ENCODE peak calls at places on chromosomes 7 and 10, in seven cellular contexts. I, G, X, W, R, J and H are unnamed samples.

GRCh38 chr10:32963102-32963501 is 5.1 kb upstream of the ITGB1 start:
- DNase-seq in I (no peak), X (no peak), W (no peak), R (peak), G (no peak), J (no peak), H (no peak)

GRCh38 chr10:102131286-102132170 is 1.3 kb upstream of the PPRC1 start:
- DNase-seq in X (no peak), J (no peak), W (no peak), I (no peak), R (no peak), G (no peak), H (no peak)

GRCh38 chr10:119251315-119251708 is 43.9 kb downstream of the GRK5 start:
- DNase-seq in J (no peak), G (no peak), W (no peak), I (no peak), R (peak), X (no peak), H (no peak)

GRCh38 chr10:68346774-68347173 is 14.0 kb upstream of the PBLD start:
- DNase-seq in W (no peak), J (no peak), R (no peak), X (no peak), G (no peak), I (no peak), H (no peak)

GRCh38 chr10:79072994-79073654 is 4.4 kb downstream of the ZMIZ1 start:
- DNase-seq in G (no peak), W (no peak), I (no peak), R (no peak), J (no peak), X (no peak), H (no peak)

GRCh38 chr10:119132521-119133345 is 28.8 kb downstream of the DENND10 start:
- DNase-seq in J (no peak), X (no peak), W (no peak), G (no peak), I (no peak), R (no peak), H (no peak)

GRCh38 chr7:27174077-27175004 is at the start of gene HOXA10:
- DNase-seq in I (no peak), R (no peak), W (no peak), X (no peak), G (no peak), J (peak), H (no peak)

GRCh38 chr7:11182736-11183135 is 209.1 kb downstream of the PHF14 start:
- DNase-seq in I (no peak), W (no peak), R (no peak), J (no peak), X (no peak), G (no peak), H (no peak)

GRCh38 chr7:44449531-44449930 is 40.9 kb downstream of the NUDCD3 start:
- DNase-seq in W (no peak), J (no peak), I (no peak), R (peak), X (no peak), G (peak), H (no peak)

GRCh38 chr10:79103078-79103477 is 34.3 kb downstream of the ZMIZ1 start:
- DNase-seq in X (no peak), J (no peak), W (no peak), I (no peak), G (no peak), R (no peak), H (no peak)

GRCh38 chr10:71621783-71622526 is 97.6 kb downstream of the C10orf105 start:
- DNase-seq in I (no peak), X (no peak), R (peak), W (no peak), G (peak), J (peak), H (no peak)

GRCh38 chr10:95688648-95689047 is 5.1 kb downstream of the TCTN3 start:
- DNase-seq in R (no peak), G (peak), J (no peak), I (no peak), W (no peak), X (no peak), H (no peak)

GRCh38 chr7:114660007-114660406 is 245.4 kb downstream of the FOXP2 start:
- DNase-seq in R (no peak), J (no peak), W (no peak), X (no peak), I (no peak), G (no peak), H (no peak)

GRCh38 chr7:33425385-33425784 is 296.0 kb downstream of the BBS9 start:
- DNase-seq in X (no peak), J (no peak), G (no peak), W (no peak), R (peak), I (no peak), H (no peak)

GRCh38 chr7:33421384-33421783 is 292.0 kb downstream of the BBS9 start:
- DNase-seq in G (no peak), W (no peak), J (no peak), R (peak), I (no peak), X (no peak), H (no peak)

GRCh38 chr7:33420311-33420710 is 290.9 kb downstream of the BBS9 start:
- DNase-seq in G (no peak), J (no peak), X (no peak), W (no peak), I (no peak), R (no peak), H (no peak)

GRCh38 chr7:33422825-33423645 is 293.7 kb downstream of the BBS9 start:
- DNase-seq in J (no peak), X (no peak), W (no peak), G (no peak), R (no peak), I (no peak), H (no peak)

GRCh38 chr7:33423646-33424020 is 294.3 kb downstream of the BBS9 start:
- DNase-seq in G (peak), I (peak), R (peak), W (no peak), J (peak), X (no peak), H (no peak)
- TF ChIP-seq CTCF in G (peak), I (peak), R (peak), W (no peak), J (peak), X (no peak), H (no peak)

GRCh38 chr10:3827768-3828403 is 42.9 kb upstream of the KLF6 start:
- DNase-seq in I (no peak), X (no peak), J (no peak), G (no peak), R (no peak), W (no peak), H (no peak)

GRCh38 chr10:3828404-3829192 is 43.6 kb upstream of the KLF6 start:
- DNase-seq in I (peak), G (peak), J (no peak), X (no peak), R (peak), W (no peak), H (no peak)

GRCh38 chr10:3825244-3825643 is 40.2 kb upstream of the KLF6 start:
- DNase-seq in G (no peak), I (no peak), X (no peak), W (no peak), J (no peak), R (peak), H (no peak)

GRCh38 chr10:3827266-3827665 is 42.3 kb upstream of the KLF6 start:
- DNase-seq in J (peak), G (no peak), W (no peak), R (no peak), I (no peak), X (no peak), H (no peak)

DNA sequence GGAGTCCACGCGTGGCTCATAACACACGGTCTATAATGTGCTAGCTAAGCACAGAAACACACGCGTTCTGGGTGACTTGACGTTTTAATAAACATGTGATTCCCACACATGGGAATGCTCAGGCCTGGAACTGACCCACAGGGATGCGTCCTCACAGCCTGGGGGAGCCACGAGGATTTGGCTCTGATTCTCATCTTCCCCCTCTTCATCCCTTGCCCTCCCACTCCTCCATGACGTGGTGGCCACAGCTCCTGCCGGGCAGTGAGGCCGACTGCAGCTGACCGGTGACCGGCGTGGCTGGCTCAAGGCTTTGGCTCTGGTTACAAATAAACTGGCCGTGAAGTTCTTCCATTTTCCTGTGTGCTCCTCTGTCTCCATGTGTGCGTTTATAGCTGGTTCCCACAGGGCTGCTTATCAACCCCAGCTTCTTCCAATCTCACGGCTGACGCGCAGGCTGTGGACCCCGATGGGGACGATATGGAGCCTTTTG is 40.9 kb upstream of the KLF6 start:
- DNase-seq in J (no peak), I (no peak), G (no peak), X (no peak), W (no peak), R (no peak), H (no peak)
- H3K4me3 ChIP-seq in J (no peak), I (no peak), G (no peak), X (no peak), W (no peak), R (no peak), H (no peak)

DNA sequence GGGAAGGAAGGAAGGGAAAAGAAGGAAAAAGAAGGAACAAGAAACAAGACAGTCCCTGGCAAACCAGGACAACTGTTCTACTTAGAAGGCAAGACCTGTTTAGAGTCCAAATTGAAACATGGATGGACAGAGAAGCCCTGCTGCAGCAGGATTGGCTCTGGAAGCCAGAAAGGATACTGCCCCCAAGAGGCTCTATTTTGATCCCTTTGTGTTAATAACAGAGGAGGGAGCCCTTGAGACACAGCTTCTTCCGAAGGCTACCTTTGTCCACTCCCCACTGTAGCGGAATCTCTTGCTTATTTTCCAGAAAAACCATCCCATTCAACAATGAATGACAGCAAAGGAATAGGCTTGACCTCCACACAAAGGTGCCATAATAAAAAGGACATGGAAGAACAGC is 120.3 kb upstream of the FOXK1 start:
- DNase-seq in J (peak), X (no peak), R (no peak), W (no peak), I (no peak), G (no peak), H (no peak)
- TF ChIP-seq CTCF in J (peak), X (no peak), R (no peak), W (no peak), I (no peak), G (no peak), H (peak)

GRCh38 chr10:404991-405390 is 269.7 kb downstream of the ZMYND11 start:
- DNase-seq in X (no peak), W (no peak), R (no peak), I (no peak), J (no peak), G (no peak), H (no peak)
- H3K4me3 ChIP-seq in X (no peak), W (no peak), R (no peak), I (no peak), J (no peak), G (no peak), H (no peak)

GRCh38 chr7:75996476-75996875 is 2.1 kb upstream of the TMEM120A start:
- DNase-seq in R (no peak), X (no peak), J (no peak), G (no peak), I (no peak), W (no peak), H (no peak)

GRCh38 chr7:75993689-75994387 is 557 bp downstream of the TMEM120A start:
- DNase-seq in X (peak), R (peak), W (no peak), J (peak), G (no peak), I (no peak), H (peak)

GRCh38 chr7:75995996-75996395 is 1.6 kb upstream of the TMEM120A start:
- DNase-seq in I (no peak), J (no peak), W (no peak), R (no peak), G (no peak), X (no peak), H (no peak)

GRCh38 chr7:75995052-75995471 is 667 bp upstream of the TMEM120A start:
- DNase-seq in R (no peak), I (no peak), J (no peak), G (no peak), W (no peak), X (peak), H (no peak)

GRCh38 chr7:75994388-75995051 is at the start of gene TMEM120A:
- DNase-seq in G (peak), X (peak), I (peak), J (peak), R (peak), W (peak), H (peak)
- TF ChIP-seq CTCF in G (peak), X (peak), I (no peak), J (peak), R (no peak), W (peak), H (no peak)

GRCh38 chr7:39754326-39755120 is 131.2 kb downstream of the RALA start:
- DNase-seq in R (peak), W (no peak), X (no peak), I (no peak), J (peak), G (no peak), H (no peak)

GRCh38 chr7:39753823-39754325 is 130.5 kb downstream of the RALA start:
- DNase-seq in W (no peak), G (no peak), I (no peak), J (no peak), X (no peak), R (no peak), H (no peak)

GRCh38 chr7:39761435-39761834 is 138.1 kb downstream of the RALA start:
- DNase-seq in R (no peak), I (no peak), W (no peak), J (no peak), G (no peak), X (no peak), H (no peak)

GRCh38 chr7:39757604-39758003 is 134.2 kb downstream of the RALA start:
- DNase-seq in X (no peak), R (no peak), I (no peak), G (no peak), J (no peak), W (no peak), H (no peak)

GRCh38 chr7:39758234-39758970 is 135.0 kb downstream of the RALA start:
- DNase-seq in J (no peak), G (no peak), X (peak), W (no peak), R (no peak), I (no peak), H (no peak)
- H3K4me3 ChIP-seq in J (no peak), G (no peak), X (no peak), W (no peak), R (no peak), I (no peak), H (no peak)

GRCh38 chr10:58516118-58516517 is 3.4 kb downstream of the BICC1 start:
- DNase-seq in X (no peak), W (no peak), I (no peak), J (no peak), G (no peak), R (no peak), H (no peak)

GRCh38 chr10:58517481-58518355 is 5.0 kb downstream of the BICC1 start:
- DNase-seq in J (no peak), I (no peak), R (no peak), G (no peak), X (no peak), W (no peak), H (peak)

GRCh38 chr10:58515296-58515956 is 2.8 kb downstream of the BICC1 start:
- DNase-seq in G (no peak), X (no peak), I (no peak), W (no peak), R (no peak), J (no peak), H (no peak)

GRCh38 chr10:58518775-58519174 is 6.1 kb downstream of the BICC1 start:
- DNase-seq in R (no peak), I (no peak), W (no peak), G (no peak), J (no peak), X (no peak), H (no peak)

DNA sequence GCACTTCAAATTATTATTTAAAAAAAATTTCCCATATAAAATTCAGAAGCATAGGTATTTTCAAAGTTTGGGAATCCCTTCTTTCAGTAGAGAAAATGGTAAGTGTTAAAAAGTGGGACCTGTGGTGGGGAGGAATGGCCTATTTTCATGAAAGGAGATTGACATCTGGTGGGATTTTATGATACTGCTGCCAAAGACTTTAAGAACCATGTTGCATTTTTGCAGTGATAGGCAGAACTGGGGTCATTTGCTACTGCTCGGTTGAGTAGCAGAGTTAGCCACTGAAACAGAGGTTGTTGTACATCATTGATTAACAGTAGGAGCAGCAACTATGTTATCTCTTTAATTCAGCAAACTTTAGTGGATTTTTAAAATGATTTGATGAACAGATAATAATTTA is 4.4 kb downstream of the BICC1 start:
- DNase-seq in R (no peak), G (no peak), W (no peak), J (no peak), I (no peak), X (no peak), H (no peak)
- TF ChIP-seq CTCF in R (no peak), G (no peak), W (no peak), J (no peak), I (no peak), X (no peak), H (no peak)

DNA sequence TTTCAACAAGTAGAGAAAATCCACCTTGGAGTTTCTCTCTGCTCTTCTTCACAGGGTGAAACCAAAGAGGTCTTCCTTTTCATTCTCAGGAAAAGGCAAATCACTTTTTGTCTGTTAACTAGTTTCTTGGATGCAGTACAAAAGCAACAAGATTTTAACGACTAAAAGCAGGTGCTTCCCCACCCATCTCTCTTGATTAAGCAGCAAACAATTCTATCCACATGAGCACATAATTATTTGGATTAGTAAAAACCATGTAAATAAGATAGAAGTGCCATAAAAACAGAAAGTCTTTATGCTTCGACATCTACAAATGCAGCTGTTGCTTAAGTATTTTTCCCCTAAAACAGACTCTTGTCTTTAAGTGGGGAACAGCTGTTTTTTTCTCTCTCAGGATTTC is 37.4 kb downstream of the USP54 start:
- DNase-seq in I (no peak), W (no peak), J (no peak), R (no peak), G (no peak), X (no peak), H (no peak)
- H3K4me3 ChIP-seq in I (no peak), W (no peak), J (no peak), R (no peak), G (no peak), X (no peak), H (peak)

DNA sequence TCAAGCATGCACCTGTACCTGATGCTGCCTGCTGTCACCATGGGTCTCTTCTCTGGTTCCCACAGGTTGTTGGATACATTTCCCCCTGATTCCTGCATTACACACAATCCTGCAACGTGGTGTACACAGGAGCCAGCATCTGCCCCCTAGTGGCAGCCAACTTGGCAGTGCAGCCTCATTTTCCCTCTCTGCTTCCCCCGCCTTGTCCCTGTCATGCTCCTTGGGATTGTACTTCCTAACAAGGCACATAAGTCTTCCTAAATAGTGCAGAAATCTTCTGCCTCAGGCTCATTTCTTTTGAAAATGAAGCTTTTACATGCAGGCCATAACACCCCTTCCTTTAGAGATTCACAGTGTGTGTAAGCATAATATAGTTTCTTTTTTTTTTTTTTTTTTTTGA is 387.5 kb downstream of the CCSER2 start:
- DNase-seq in J (peak), G (peak), I (peak), W (no peak), X (no peak), R (no peak), H (no peak)
- TF ChIP-seq CTCF in J (peak), G (peak), I (peak), W (peak), X (no peak), R (no peak), H (peak)